ENCODE peak calls at places on chromosome 4, in nine cellular contexts. N is HCT116, Y is breast epithelium, S is sigmoid colon, W is transverse colon, K is HL-60, Q is stomach, X is SK-N-SH, R is GM12891. C is an unnamed sample.

GRCh38 chr4:155961575-155961974 is 7.9 kb upstream of the CTSO start:
- DNase-seq in N (no peak), Y (no peak), S (no peak), W (no peak), K (no peak), Q (no peak), X (no peak), R (no peak), C (no peak)

GRCh38 chr4:135538698-135539097 is 1337.1 kb upstream of the PABPC4L start:
- DNase-seq in N (no peak), Y (no peak), S (no peak), W (no peak), K (no peak), Q (no peak), X (no peak), R (no peak), C (no peak)

GRCh38 chr4:73668806-73669205 is 48.6 kb upstream of the RASSF6 start:
- DNase-seq in N (no peak), Y (no peak), S (no peak), W (no peak), K (no peak), Q (no peak), X (no peak), R (no peak), C (no peak)

GRCh38 chr4:147566762-147567161 is 50.4 kb upstream of the TMEM184C start:
- DNase-seq in N (no peak), Y (no peak), S (no peak), W (no peak), K (no peak), Q (no peak), X (no peak), R (no peak), C (no peak)

GRCh38 chr4:13543091-13543581 is 1.2 kb downstream of the NKX3-2 start:
- DNase-seq in N (no peak), Y (no peak), S (peak), W (no peak), K (no peak), Q (no peak), X (peak), R (no peak), C (no peak)

GRCh38 chr4:155679343-155679742 is 12.7 kb downstream of the GUCY1A1 start:
- DNase-seq in N (no peak), Y (no peak), S (peak), W (no peak), K (no peak), Q (no peak), X (no peak), R (no peak), C (no peak)

GRCh38 chr4:80265571-80266266 is 745 bp upstream of the FGF5 start:
- DNase-seq in N (no peak), Y (no peak), S (no peak), W (no peak), K (no peak), Q (no peak), X (peak), R (no peak), C (no peak)

GRCh38 chr4:123807187-123807586 is 410.6 kb downstream of the SPRY1 start:
- DNase-seq in N (no peak), Y (no peak), S (no peak), W (no peak), K (no peak), Q (no peak), X (no peak), R (no peak), C (no peak)

GRCh38 chr4:176163041-176163440 is 32.3 kb downstream of the SPATA4 start:
- DNase-seq in N (no peak), Y (no peak), S (no peak), W (no peak), K (no peak), Q (no peak), X (no peak), R (no peak), C (no peak)

GRCh38 chr4:148196168-148196567 is 246.0 kb downstream of the NR3C2 start:
- DNase-seq in N (no peak), Y (no peak), S (no peak), W (no peak), K (no peak), Q (no peak), X (no peak), R (no peak), C (no peak)

GRCh38 chr4:154560824-154561231 is 2.0 kb upstream of the FGB start:
- DNase-seq in N (no peak), Y (no peak), S (no peak), W (no peak), K (no peak), Q (no peak), X (no peak), R (no peak), C (no peak)

GRCh38 chr4:39365360-39365759 is 802 bp downstream of the RFC1 start:
- DNase-seq in N (no peak), Y (no peak), S (no peak), W (no peak), K (no peak), Q (no peak), X (no peak), R (no peak), C (no peak)

GRCh38 chr4:28481565-28481964 is 1620.9 kb downstream of the STIM2 start:
- DNase-seq in N (no peak), Y (no peak), S (no peak), W (peak), K (no peak), Q (no peak), X (no peak), R (no peak), C (no peak)

GRCh38 chr4:89193828-89194227 is 82.5 kb downstream of the TIGD2 start:
- DNase-seq in N (no peak), Y (no peak), S (no peak), W (no peak), K (no peak), Q (no peak), X (no peak), R (no peak), C (no peak)

GRCh38 chr4:161419822-161420221 is 744.0 kb downstream of the FSTL5 start:
- DNase-seq in N (no peak), Y (no peak), S (no peak), W (no peak), K (peak), Q (no peak), X (peak), R (no peak), C (no peak)

GRCh38 chr4:158080354-158080753 is 92.5 kb downstream of the GASK1B start:
- DNase-seq in N (no peak), Y (no peak), S (no peak), W (no peak), K (no peak), Q (no peak), X (no peak), R (no peak), C (no peak)

GRCh38 chr4:38396845-38397547 is 267.0 kb upstream of the KLF3 start:
- DNase-seq in N (no peak), Y (no peak), S (no peak), W (no peak), K (no peak), Q (no peak), X (no peak), R (no peak), C (no peak)

GRCh38 chr4:176238819-176239218 is 30.2 kb downstream of the ASB5 start:
- DNase-seq in N (no peak), Y (no peak), S (no peak), W (no peak), K (no peak), Q (no peak), X (no peak), R (no peak), C (no peak)

GRCh38 chr4:5338511-5338910 is 287.2 kb downstream of the STK32B start:
- DNase-seq in N (no peak), Y (no peak), S (no peak), W (no peak), K (no peak), Q (no peak), X (no peak), R (no peak), C (no peak)

GRCh38 chr4:75671802-75672421 is 1.3 kb downstream of the G3BP2 start:
- DNase-seq in N (no peak), Y (no peak), S (no peak), W (no peak), K (no peak), Q (no peak), X (no peak), R (no peak), C (no peak)

GRCh38 chr4:105106416-105106815 is 40.3 kb upstream of the TET2 start:
- DNase-seq in N (no peak), Y (no peak), S (no peak), W (no peak), K (no peak), Q (no peak), X (no peak), R (no peak), C (no peak)
- TF ChIP-seq POLR2AphosphoS5 in N (no peak), Y (no peak), S (no peak), W (no peak), K (no peak), Q (no peak), X (no peak), R (no peak), C (peak)

GRCh38 chr4:15544196-15544730 is 74.6 kb downstream of the CC2D2A start:
- DNase-seq in N (no peak), Y (no peak), S (no peak), W (no peak), K (no peak), Q (no peak), X (no peak), R (no peak), C (no peak)

GRCh38 chr4:15547392-15547791 is 77.7 kb downstream of the CC2D2A start:
- DNase-seq in N (no peak), Y (no peak), S (no peak), W (no peak), K (no peak), Q (no peak), X (no peak), R (no peak), C (no peak)

GRCh38 chr4:15543537-15544195 is 74.0 kb downstream of the CC2D2A start:
- DNase-seq in N (no peak), Y (no peak), S (no peak), W (no peak), K (no peak), Q (no peak), X (peak), R (no peak), C (no peak)

GRCh38 chr4:15542795-15543194 is 73.1 kb downstream of the CC2D2A start:
- DNase-seq in N (no peak), Y (no peak), S (no peak), W (no peak), K (no peak), Q (no peak), X (no peak), R (no peak), C (no peak)

GRCh38 chr4:15545371-15545770 is 75.7 kb downstream of the CC2D2A start:
- DNase-seq in N (no peak), Y (no peak), S (no peak), W (no peak), K (no peak), Q (no peak), X (no peak), R (no peak), C (no peak)
- TF ChIP-seq POLR2AphosphoS5 in N (no peak), Y (no peak), S (no peak), W (no peak), K (no peak), Q (no peak), X (no peak), R (no peak), C (no peak)

GRCh38 chr4:47914219-47914925 is at the start of gene NFXL1:
- DNase-seq in N (peak), Y (peak), S (peak), W (peak), K (peak), Q (peak), X (peak), R (peak), C (peak)
- TF ChIP-seq POLR2AphosphoS5 in N (peak), Y (peak), S (peak), W (peak), K (peak), Q (peak), X (peak), R (peak), C (peak)

GRCh38 chr4:65386927-65387326 is 283.4 kb downstream of the EPHA5 start:
- DNase-seq in N (no peak), Y (no peak), S (no peak), W (no peak), K (no peak), Q (no peak), X (no peak), R (no peak), C (no peak)
- TF ChIP-seq POLR2AphosphoS5 in N (no peak), Y (no peak), S (no peak), W (no peak), K (no peak), Q (no peak), X (no peak), R (no peak), C (no peak)

GRCh38 chr4:152294331-152294730 is 241.6 kb downstream of the FBXW7 start:
- DNase-seq in N (no peak), Y (no peak), S (no peak), W (no peak), K (no peak), Q (no peak), X (no peak), R (no peak), C (no peak)
- TF ChIP-seq POLR2AphosphoS5 in N (no peak), Y (no peak), S (no peak), W (no peak), K (no peak), Q (no peak), X (no peak), R (no peak), C (no peak)

GRCh38 chr4:184320630-184321029 is 103.0 kb upstream of the ENPP6 start:
- DNase-seq in N (no peak), Y (no peak), S (peak), W (no peak), K (no peak), Q (no peak), X (no peak), R (no peak), C (no peak)
- TF ChIP-seq POLR2AphosphoS5 in N (no peak), Y (no peak), S (peak), W (no peak), K (no peak), Q (peak), X (no peak), R (no peak), C (no peak)